ENCODE peak calls at places on chromosomes 16 and 17, in nine cellular contexts. N is heart right ventricle, G is psoas muscle, S is left lung, V is GM23338, F is gastrocnemius medialis, X is upper lobe of right lung, J is GM12878, I is lower lobe of right lung. Z is an unnamed sample.

GRCh38 chr16:27291106-27291505 is 22.5 kb upstream of the NSMCE1 start:
- ATAC-seq in N (no peak), G (no peak), S (no peak), V (no peak), F (no peak), X (no peak), J (no peak), I (no peak), Z (peak)

GRCh38 chr16:17590711-17591654 is 120.2 kb upstream of the XYLT1 start:
- ATAC-seq in N (no peak), G (no peak), S (no peak), V (no peak), F (no peak), X (no peak), J (no peak), I (no peak), Z (no peak)

GRCh38 chr17:15909481-15909991 is 35.4 kb upstream of the ADORA2B start:
- ATAC-seq in N (peak), G (no peak), S (peak), V (peak), F (peak), X (peak), J (no peak), I (peak), Z (no peak)

GRCh38 chr17:4815043-4815675 is 8.2 kb downstream of the PLD2 start:
- ATAC-seq in N (no peak), G (no peak), S (no peak), V (peak), F (no peak), X (no peak), J (no peak), I (no peak), Z (no peak)

GRCh38 chr17:65797809-65798208 is 236.4 kb upstream of the AXIN2 start:
- ATAC-seq in N (no peak), G (no peak), S (no peak), V (peak), F (no peak), X (no peak), J (no peak), I (no peak), Z (no peak)

GRCh38 chr16:12260647-12261262 is 284.2 kb downstream of the SNX29 start:
- ATAC-seq in N (peak), G (no peak), S (peak), V (peak), F (no peak), X (peak), J (no peak), I (peak), Z (no peak)

GRCh38 chr17:76902476-76902875 is 34.3 kb downstream of the MGAT5B start:
- ATAC-seq in N (no peak), G (no peak), S (no peak), V (no peak), F (no peak), X (no peak), J (no peak), I (no peak), Z (no peak)

GRCh38 chr17:81498953-81499600 is 13.5 kb downstream of the ACTG1 start:
- ATAC-seq in N (no peak), G (no peak), S (no peak), V (peak), F (no peak), X (peak), J (no peak), I (peak), Z (no peak)

GRCh38 chr17:30344283-30345088 is 10.6 kb upstream of the TMIGD1 start:
- ATAC-seq in N (peak), G (peak), S (peak), V (no peak), F (peak), X (peak), J (no peak), I (peak), Z (peak)

GRCh38 chr16:53912155-53912554 is 208.2 kb downstream of the FTO start:
- ATAC-seq in N (no peak), G (no peak), S (no peak), V (no peak), F (no peak), X (no peak), J (peak), I (no peak), Z (no peak)

GRCh38 chr17:83075270-83075880 is 4.0 kb upstream of the METRNL start:
- ATAC-seq in N (no peak), G (no peak), S (no peak), V (no peak), F (no peak), X (no peak), J (no peak), I (no peak), Z (no peak)

GRCh38 chr17:32822996-32823395 is 53.9 kb downstream of the MYO1D start:
- ATAC-seq in N (peak), G (no peak), S (peak), V (peak), F (peak), X (peak), J (peak), I (no peak), Z (no peak)

GRCh38 chr17:64534187-64534586 is 27.4 kb downstream of the CEP95 start:
- ATAC-seq in N (no peak), G (no peak), S (peak), V (no peak), F (no peak), X (peak), J (peak), I (peak), Z (no peak)

GRCh38 chr16:56606071-56606687 is 2.2 kb upstream of the MT2A start:
- ATAC-seq in N (no peak), G (peak), S (no peak), V (no peak), F (peak), X (no peak), J (no peak), I (no peak), Z (no peak)

GRCh38 chr16:67104061-67104460 is 5.7 kb upstream of the PHAF1 start:
- ATAC-seq in N (peak), G (peak), S (peak), V (peak), F (peak), X (peak), J (peak), I (peak), Z (no peak)

GRCh38 chr17:74410001-74410443 is 21.9 kb upstream of the GPRC5C start:
- ATAC-seq in N (no peak), G (no peak), S (no peak), V (peak), F (no peak), X (no peak), J (no peak), I (no peak), Z (no peak)

GRCh38 chr17:77480509-77481215 is 339.9 kb downstream of the SEC14L1 start:
- ATAC-seq in N (no peak), G (no peak), S (no peak), V (peak), F (no peak), X (no peak), J (no peak), I (no peak), Z (no peak)

GRCh38 chr17:77750427-77751043 is 208.0 kb upstream of the TNRC6C start:
- ATAC-seq in N (no peak), G (no peak), S (no peak), V (no peak), F (no peak), X (no peak), J (no peak), I (no peak), Z (no peak)

GRCh38 chr17:31250229-31250628 is 46.8 kb downstream of the OMG start:
- ATAC-seq in N (no peak), G (no peak), S (no peak), V (no peak), F (no peak), X (no peak), J (peak), I (no peak), Z (no peak)

GRCh38 chr16:54283735-54284318 is 2.8 kb downstream of the IRX3 start:
- ATAC-seq in N (no peak), G (no peak), S (no peak), V (no peak), F (no peak), X (no peak), J (no peak), I (no peak), Z (no peak)

GRCh38 chr16:67718668-67719047 is 458 bp downstream of the GFOD2 start:
- ATAC-seq in N (no peak), G (no peak), S (peak), V (peak), F (no peak), X (no peak), J (peak), I (peak), Z (no peak)

GRCh38 chr17:50867856-50868438 is 1.8 kb upstream of the TOB1 start:
- ATAC-seq in N (no peak), G (no peak), S (peak), V (no peak), F (no peak), X (no peak), J (no peak), I (peak), Z (no peak)

GRCh38 chr16:87067890-87068289 is 249.3 kb downstream of the C16orf95 start:
- ATAC-seq in N (no peak), G (no peak), S (no peak), V (no peak), F (no peak), X (no peak), J (no peak), I (no peak), Z (no peak)
- H3K27ac ChIP-seq in N (no peak), G (no peak), S (no peak), V (no peak), F (no peak), X (no peak), J (no peak), I (no peak), Z (no peak)

DNA sequence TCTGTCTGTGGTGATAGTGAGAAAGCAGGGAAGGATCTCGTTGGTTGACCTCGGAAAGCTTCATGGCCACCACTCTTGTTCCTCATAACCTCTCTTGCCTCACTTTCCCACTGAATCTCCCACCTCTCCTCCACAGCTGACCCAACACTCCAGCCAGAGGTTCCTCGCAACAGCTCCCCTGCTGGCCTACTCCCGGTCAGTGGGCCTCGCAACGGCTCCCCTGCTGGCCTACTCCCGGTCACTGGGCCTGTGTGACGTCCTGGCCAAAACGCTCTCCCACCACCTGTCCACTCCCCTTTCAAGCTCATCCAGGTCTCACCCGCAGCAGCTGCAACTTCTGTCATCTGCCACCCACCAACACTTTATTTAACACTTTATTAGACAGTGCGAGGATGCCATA is 149.1 kb downstream of the VPS53 start:
- ATAC-seq in N (no peak), G (peak), S (no peak), V (peak), F (no peak), X (peak), J (no peak), I (no peak), Z (no peak)
- TF ChIP-seq CTCF in N (no peak), G (no peak), S (no peak), V (peak), F (no peak), X (no peak), J (no peak), I (no peak), Z (no peak)

GRCh38 chr17:21248495-21248894 is 4.7 kb downstream of the NATD1 start:
- ATAC-seq in N (peak), G (no peak), S (no peak), V (no peak), F (no peak), X (no peak), J (no peak), I (no peak), Z (no peak)
- H3K27ac ChIP-seq in N (no peak), G (peak), S (no peak), V (no peak), F (peak), X (no peak), J (no peak), I (no peak), Z (no peak)

GRCh38 chr17:70624208-70624607 is 454.9 kb downstream of the KCNJ2 start:
- ATAC-seq in N (no peak), G (no peak), S (no peak), V (no peak), F (no peak), X (peak), J (no peak), I (peak), Z (no peak)

GRCh38 chr17:70621593-70621992 is 452.3 kb downstream of the KCNJ2 start:
- ATAC-seq in N (no peak), G (peak), S (peak), V (no peak), F (no peak), X (no peak), J (no peak), I (peak), Z (no peak)

GRCh38 chr17:70622382-70623260 is 453.3 kb downstream of the KCNJ2 start:
- ATAC-seq in N (peak), G (peak), S (peak), V (peak), F (peak), X (peak), J (peak), I (peak), Z (no peak)
- TF ChIP-seq CTCF in N (peak), G (peak), S (peak), V (peak), F (peak), X (peak), J (peak), I (peak), Z (no peak)

Z was measured in gastroesophageal sphincter.